ENCODE peak calls at places on chromosome 2, in five cellular contexts. One of them, this sample, is unnamed.

GRCh38 chr2:5743992-5744391 is 51.8 kb downstream of the SOX11 start:
- DNase-seq in RWPE2: no peak
- DNase-seq in left lung: no peak
- DNase-seq in HCT116: no peak
- DNase-seq in GM23248: no peak
- DNase-seq in this sample: peak; percentile 30

GRCh38 chr2:235157746-235158482 is 206.1 kb downstream of the SH3BP4 start:
- DNase-seq in HCT116: no peak
- DNase-seq in RWPE2: no peak
- DNase-seq in GM23248: no peak
- DNase-seq in left lung: no peak
- DNase-seq in this sample: no peak

GRCh38 chr2:224069172-224069571 is 30.1 kb upstream of the SERPINE2 start:
- DNase-seq in HCT116: no peak
- DNase-seq in RWPE2: no peak
- DNase-seq in left lung: no peak
- DNase-seq in GM23248: peak; percentile 62
- DNase-seq in this sample: peak; percentile 67

GRCh38 chr2:25899404-25899925 is 21.2 kb upstream of the ASXL2 start:
- DNase-seq in HCT116: no peak
- DNase-seq in RWPE2: no peak
- DNase-seq in left lung: no peak
- DNase-seq in GM23248: peak; percentile 33
- DNase-seq in this sample: peak; percentile 3

GRCh38 chr2:96267159-96267971 is 1.3 kb downstream of the CIAO1 start:
- DNase-seq in left lung: peak; percentile 84
- DNase-seq in GM23248: peak; percentile 73
- DNase-seq in HCT116: peak; percentile 39
- DNase-seq in RWPE2: no peak
- DNase-seq in this sample: peak; percentile 56

GRCh38 chr2:120463527-120463926 is 117.6 kb downstream of the INHBB start:
- DNase-seq in HCT116: no peak
- DNase-seq in GM23248: no peak
- DNase-seq in left lung: no peak
- DNase-seq in RWPE2: no peak
- DNase-seq in this sample: no peak

GRCh38 chr2:219522111-219523030 is 8.1 kb downstream of the ASIC4 start:
- DNase-seq in HCT116: peak; percentile 79
- DNase-seq in left lung: peak; percentile 77
- DNase-seq in RWPE2: no peak
- DNase-seq in GM23248: peak; percentile 94
- DNase-seq in this sample: peak; percentile 88

GRCh38 chr2:164046040-164046439 is 310.2 kb upstream of the FIGN start:
- DNase-seq in left lung: no peak
- DNase-seq in RWPE2: no peak
- DNase-seq in HCT116: no peak
- DNase-seq in GM23248: no peak
- DNase-seq in this sample: no peak

GRCh38 chr2:60633615-60634014 is 80.2 kb upstream of the BCL11A start:
- DNase-seq in left lung: no peak
- DNase-seq in HCT116: no peak
- DNase-seq in RWPE2: no peak
- DNase-seq in GM23248: no peak
- DNase-seq in this sample: no peak

GRCh38 chr2:200338692-200339091 is 32.2 kb downstream of the SPATS2L start:
- DNase-seq in left lung: no peak
- DNase-seq in HCT116: no peak
- DNase-seq in GM23248: no peak
- DNase-seq in RWPE2: no peak
- DNase-seq in this sample: no peak

GRCh38 chr2:16784652-16785051 is 119.0 kb upstream of the CYRIA start:
- DNase-seq in HCT116: no peak
- DNase-seq in GM23248: no peak
- DNase-seq in left lung: no peak
- DNase-seq in RWPE2: no peak
- DNase-seq in this sample: no peak

GRCh38 chr2:230326453-230327417 is at the start of gene SP140L:
- DNase-seq in GM23248: peak; percentile 90
- DNase-seq in RWPE2: peak; percentile 79
- DNase-seq in HCT116: peak; percentile 49
- DNase-seq in left lung: peak; percentile 94
- DNase-seq in this sample: no peak

GRCh38 chr2:64296150-64296500 is 151.9 kb upstream of the PELI1 start:
- DNase-seq in GM23248: no peak
- DNase-seq in HCT116: no peak
- DNase-seq in RWPE2: no peak
- DNase-seq in left lung: no peak
- DNase-seq in this sample: no peak

GRCh38 chr2:109238580-109238979 is 109.6 kb downstream of the SH3RF3 start:
- DNase-seq in RWPE2: peak; percentile 84
- DNase-seq in HCT116: no peak
- DNase-seq in GM23248: peak; percentile 92
- DNase-seq in left lung: peak; percentile 91
- DNase-seq in this sample: no peak

GRCh38 chr2:111701266-111701665 is 182.7 kb downstream of the ANAPC1 start:
- DNase-seq in GM23248: no peak
- DNase-seq in RWPE2: no peak
- DNase-seq in HCT116: no peak
- DNase-seq in left lung: no peak
- DNase-seq in this sample: no peak

GRCh38 chr2:61014805-61015204 is 2.7 kb upstream of the PEX13 start:
- DNase-seq in left lung: no peak
- DNase-seq in RWPE2: no peak
- DNase-seq in GM23248: no peak
- DNase-seq in HCT116: no peak
- DNase-seq in this sample: no peak

GRCh38 chr2:207505728-207506127 is 24.0 kb upstream of the CREB1 start:
- DNase-seq in left lung: no peak
- DNase-seq in HCT116: no peak
- DNase-seq in RWPE2: peak; percentile 78
- DNase-seq in GM23248: peak; percentile 90
- DNase-seq in this sample: no peak

GRCh38 chr2:181959508-181959907 is 26.1 kb upstream of the PPP1R1C start:
- DNase-seq in left lung: no peak
- DNase-seq in HCT116: no peak
- DNase-seq in RWPE2: no peak
- DNase-seq in GM23248: no peak
- DNase-seq in this sample: no peak

GRCh38 chr2:196696423-196697073 is 57.0 kb downstream of the CCDC150 start:
- DNase-seq in RWPE2: no peak
- DNase-seq in left lung: no peak
- DNase-seq in GM23248: peak; percentile 91
- DNase-seq in HCT116: peak; percentile 82
- DNase-seq in this sample: peak; percentile 55

GRCh38 chr2:222892321-222892720 is 31.5 kb downstream of the ACSL3 start:
- DNase-seq in GM23248: no peak
- DNase-seq in HCT116: no peak
- DNase-seq in left lung: no peak
- DNase-seq in RWPE2: no peak
- DNase-seq in this sample: no peak

GRCh38 chr2:71402427-71402826 is 50.9 kb upstream of the DYSF start:
- DNase-seq in GM23248: no peak
- DNase-seq in HCT116: no peak
- DNase-seq in left lung: no peak
- DNase-seq in RWPE2: no peak
- DNase-seq in this sample: no peak

GRCh38 chr2:27033253-27033852 is 588 bp downstream of the TMEM214 start:
- DNase-seq in left lung: no peak
- DNase-seq in GM23248: peak; percentile 37
- DNase-seq in RWPE2: no peak
- DNase-seq in HCT116: no peak
- DNase-seq in this sample: no peak

GRCh38 chr2:14778015-14778414 is 145.5 kb downstream of the LRATD1 start:
- DNase-seq in left lung: no peak
- DNase-seq in GM23248: peak; percentile 84
- DNase-seq in HCT116: no peak
- DNase-seq in RWPE2: no peak
- DNase-seq in this sample: no peak

GRCh38 chr2:127047054-127047453 is 59.9 kb downstream of the BIN1 start:
- DNase-seq in HCT116: no peak
- DNase-seq in left lung: no peak
- DNase-seq in RWPE2: no peak
- DNase-seq in GM23248: no peak
- DNase-seq in this sample: no peak

GRCh38 chr2:132595186-132595585 is 74.8 kb downstream of the LYPD1 start:
- DNase-seq in RWPE2: no peak
- DNase-seq in left lung: no peak
- DNase-seq in GM23248: no peak
- DNase-seq in HCT116: no peak
- DNase-seq in this sample: no peak

GRCh38 chr2:62461707-62462106 is 44.3 kb downstream of the TMEM17 start:
- DNase-seq in left lung: no peak
- DNase-seq in HCT116: no peak
- DNase-seq in GM23248: peak; percentile 91
- DNase-seq in RWPE2: no peak
- DNase-seq in this sample: no peak

GRCh38 chr2:4475618-4476017 is 772.2 kb downstream of the DCDC2C start:
- DNase-seq in RWPE2: no peak
- DNase-seq in HCT116: no peak
- DNase-seq in GM23248: no peak
- DNase-seq in left lung: no peak
- DNase-seq in this sample: no peak
- H3K9me3 ChIP-seq in RWPE2: no peaks in the 10 kb centered on the region
- H3K9me3 ChIP-seq in HCT116: peaks cover 19% of the 10 kb centered on the region
- H3K9me3 ChIP-seq in GM23248: no peaks in the 10 kb centered on the region
- H3K9me3 ChIP-seq in left lung: peaks cover 12% of the 10 kb centered on the region
- H3K9me3 ChIP-seq in this sample: no peaks in the 10 kb centered on the region

DNA sequence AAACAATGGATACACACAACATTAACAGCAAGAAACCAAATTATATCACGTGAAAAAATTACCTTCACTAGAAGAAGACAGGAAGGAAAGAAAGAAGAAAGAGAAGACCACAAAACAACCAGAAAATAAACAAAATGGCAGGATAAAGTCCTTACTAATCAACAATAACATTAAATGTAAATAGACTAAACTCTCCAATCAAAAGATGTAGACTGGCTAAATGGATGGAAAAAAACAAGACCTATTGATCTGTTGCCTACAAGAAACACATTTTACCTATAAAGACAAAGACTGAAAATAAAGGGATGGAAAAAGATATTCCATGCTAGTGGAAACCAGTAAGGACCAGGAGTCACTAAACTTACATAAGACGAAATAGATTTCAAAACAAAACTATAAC is 167.0 kb upstream of the ZC3H15 start:
- DNase-seq in left lung: no peak
- DNase-seq in GM23248: no peak
- DNase-seq in HCT116: no peak
- DNase-seq in RWPE2: no peak
- DNase-seq in this sample: no peak
- H3K9me3 ChIP-seq in left lung: peaks cover 56% of the 10 kb centered on the region
- H3K9me3 ChIP-seq in GM23248: no peaks in the 10 kb centered on the region
- H3K9me3 ChIP-seq in HCT116: no peaks in the 10 kb centered on the region
- H3K9me3 ChIP-seq in RWPE2: peaks cover 6% of the 10 kb centered on the region
- H3K9me3 ChIP-seq in this sample: no peaks in the 10 kb centered on the region

DNA sequence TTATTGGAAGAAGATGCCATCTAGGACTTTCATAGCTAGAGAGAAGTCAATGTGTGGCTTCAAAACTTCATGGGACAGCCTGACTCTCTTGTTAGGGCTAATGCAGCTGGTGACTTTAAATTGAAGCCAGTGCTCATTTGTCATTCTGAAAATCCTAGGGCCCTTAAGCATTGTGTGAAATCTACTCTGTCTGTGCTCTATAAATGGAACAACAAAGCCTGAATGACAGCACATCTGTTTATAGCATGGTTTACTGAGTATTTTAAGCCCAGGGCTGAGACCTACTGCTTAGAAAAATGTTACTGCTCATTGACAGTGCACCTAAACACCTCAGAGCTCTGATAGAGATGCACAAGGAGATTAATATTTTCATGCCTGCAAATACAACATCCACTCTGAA is 30.8 kb downstream of the ZNF892 start:
- DNase-seq in left lung: no peak
- DNase-seq in GM23248: no peak
- DNase-seq in RWPE2: no peak
- DNase-seq in HCT116: no peak
- DNase-seq in this sample: no peak
- H3K9me3 ChIP-seq in left lung: peaks cover 52% of the 10 kb centered on the region
- H3K9me3 ChIP-seq in GM23248: no peaks in the 10 kb centered on the region
- H3K9me3 ChIP-seq in RWPE2: peaks cover 4% of the 10 kb centered on the region
- H3K9me3 ChIP-seq in HCT116: peaks cover 3% of the 10 kb centered on the region
- H3K9me3 ChIP-seq in this sample: no peaks in the 10 kb centered on the region

GRCh38 chr2:94994063-94994913 is 31.2 kb upstream of the MAL start:
- DNase-seq in left lung: no peak
- DNase-seq in RWPE2: no peak
- DNase-seq in HCT116: no peak
- DNase-seq in GM23248: no peak
- DNase-seq in this sample: no peak
- H3K9me3 ChIP-seq in left lung: no peaks in the 10 kb centered on the region
- H3K9me3 ChIP-seq in RWPE2: no peaks in the 10 kb centered on the region
- H3K9me3 ChIP-seq in HCT116: no peaks in the 10 kb centered on the region
- H3K9me3 ChIP-seq in GM23248: no peaks in the 10 kb centered on the region
- H3K9me3 ChIP-seq in this sample: no peaks in the 10 kb centered on the region

GRCh38 chr2:1731963-1732768 is 12.1 kb downstream of the PXDN start:
- DNase-seq in left lung: no peak
- DNase-seq in RWPE2: no peak
- DNase-seq in HCT116: no peak
- DNase-seq in GM23248: peak; percentile 86
- DNase-seq in this sample: peak; percentile 94

GRCh38 chr2:1728821-1729220 is 15.5 kb downstream of the PXDN start:
- DNase-seq in HCT116: no peak
- DNase-seq in GM23248: no peak
- DNase-seq in RWPE2: no peak
- DNase-seq in left lung: peak; percentile 85
- DNase-seq in this sample: peak; percentile 74

GRCh38 chr2:1729264-1729663 is 15.1 kb downstream of the PXDN start:
- DNase-seq in GM23248: no peak
- DNase-seq in HCT116: no peak
- DNase-seq in RWPE2: no peak
- DNase-seq in left lung: no peak
- DNase-seq in this sample: no peak

GRCh38 chr2:1730047-1730937 is 14.0 kb downstream of the PXDN start:
- DNase-seq in HCT116: no peak
- DNase-seq in RWPE2: no peak
- DNase-seq in GM23248: peak; percentile 88
- DNase-seq in left lung: peak; percentile 57
- DNase-seq in this sample: no peak

DNA sequence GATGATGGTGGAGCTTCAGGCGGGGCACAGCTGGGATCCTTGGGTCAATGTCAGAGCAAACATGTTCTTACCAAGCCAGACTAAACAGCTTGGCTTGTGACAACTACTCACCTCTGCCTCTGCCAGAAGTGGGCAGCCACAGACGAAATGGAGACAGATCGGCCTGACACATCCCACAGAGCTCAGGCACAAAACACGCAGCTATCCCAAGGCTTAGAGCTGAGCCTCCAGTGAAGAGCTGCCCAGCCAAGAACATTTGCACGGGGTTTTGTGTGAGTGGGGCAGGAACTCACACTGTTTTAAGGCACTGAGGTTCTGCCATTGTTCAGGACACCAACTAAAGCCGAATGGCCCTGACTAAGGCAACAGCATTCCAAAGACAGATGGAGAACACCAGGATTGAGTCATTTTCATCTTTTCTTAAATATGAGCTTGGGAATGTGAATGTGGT is 12.8 kb downstream of the PXDN start:
- DNase-seq in GM23248: peak; percentile 88
- DNase-seq in RWPE2: no peak
- DNase-seq in HCT116: no peak
- DNase-seq in left lung: no peak
- DNase-seq in this sample: no peak
- H3K9me3 ChIP-seq in GM23248: no peaks in the 10 kb centered on the region
- H3K9me3 ChIP-seq in RWPE2: no peaks in the 10 kb centered on the region
- H3K9me3 ChIP-seq in HCT116: no peaks in the 10 kb centered on the region
- H3K9me3 ChIP-seq in left lung: peaks cover 7% of the 10 kb centered on the region
- H3K9me3 ChIP-seq in this sample: peaks cover 3% of the 10 kb centered on the region

This sample was measured in cardiac muscle cell.